ENCODE peak calls at places on chromosome 15, in six cellular contexts. O is heart left ventricle, R is Panc1, G is stomach, X is MM.1S, M is fibroblast of the aortic adventitia. Y is an unnamed sample.

GRCh38 chr15:75786564-75786925 is 56.7 kb upstream of the UBE2Q2 start:
- DNase-seq in G (no peak), M (no peak), O (no peak), R (no peak), X (no peak), Y (no peak)

GRCh38 chr15:83207622-83208356 is at the start of gene HDGFL3:
- DNase-seq in G (peak), M (peak), R (no peak), X (peak), O (peak), Y (no peak)

GRCh38 chr15:81909229-81910087 is 136.4 kb downstream of the MEX3B start:
- DNase-seq in M (no peak), R (no peak), O (no peak), G (no peak), X (no peak), Y (no peak)

GRCh38 chr15:31074321-31074720 is 27.2 kb downstream of the TRPM1 start:
- DNase-seq in G (no peak), M (no peak), R (no peak), O (no peak), X (no peak), Y (no peak)

GRCh38 chr15:72237286-72238224 is 6.6 kb upstream of the PKM start:
- DNase-seq in R (peak), M (peak), G (peak), O (peak), X (peak), Y (no peak)

GRCh38 chr15:93997071-93997658 is 234.2 kb upstream of the MCTP2 start:
- DNase-seq in M (peak), G (no peak), R (peak), O (no peak), X (no peak), Y (no peak)

GRCh38 chr15:81779181-81779580 is 266.6 kb downstream of the MEX3B start:
- DNase-seq in O (no peak), M (no peak), G (no peak), R (no peak), X (no peak), Y (no peak)

GRCh38 chr15:63500265-63501250 is 3.8 kb upstream of the USP3 start:
- DNase-seq in R (no peak), X (no peak), G (peak), O (no peak), M (no peak), Y (no peak)

GRCh38 chr15:62857411-62857853 is 185.1 kb upstream of the TPM1 start:
- DNase-seq in G (no peak), R (no peak), M (no peak), X (peak), O (no peak), Y (no peak)

GRCh38 chr15:82709081-82709420 is 624 bp downstream of the AP3B2 start:
- DNase-seq in X (no peak), O (no peak), M (no peak), R (no peak), G (no peak), Y (no peak)

GRCh38 chr15:89444241-89444797 is 52.1 kb downstream of the RHCG start:
- DNase-seq in X (no peak), R (no peak), O (no peak), G (no peak), M (no peak), Y (no peak)

GRCh38 chr15:89442155-89442554 is 54.2 kb downstream of the RHCG start:
- DNase-seq in M (no peak), O (no peak), G (no peak), X (no peak), R (no peak), Y (no peak)

GRCh38 chr15:89444855-89445254 is 51.5 kb downstream of the RHCG start:
- DNase-seq in R (no peak), X (no peak), G (no peak), M (no peak), O (no peak), Y (no peak)

GRCh38 chr15:89441295-89441762 is 55.1 kb downstream of the RHCG start:
- DNase-seq in O (no peak), X (peak), G (no peak), R (no peak), M (no peak), Y (peak)

GRCh38 chr15:89442671-89443307 is 53.6 kb downstream of the RHCG start:
- DNase-seq in M (peak), O (no peak), G (peak), X (peak), R (peak), Y (no peak)
- TF ChIP-seq CTCF in M (peak), O (peak), G (peak), X (peak), R (peak), Y (peak)

GRCh38 chr15:77542491-77543001 is 90.2 kb downstream of the LINGO1 start:
- DNase-seq in M (peak), G (no peak), O (no peak), R (no peak), X (no peak), Y (no peak)

GRCh38 chr15:77544162-77544561 is 88.5 kb downstream of the LINGO1 start:
- DNase-seq in R (no peak), O (no peak), G (no peak), M (no peak), X (no peak), Y (no peak)

GRCh38 chr15:77543159-77543882 is 89.4 kb downstream of the LINGO1 start:
- DNase-seq in M (peak), G (peak), O (peak), X (peak), R (peak), Y (peak)

GRCh38 chr15:77540346-77541060 is 92.2 kb downstream of the LINGO1 start:
- DNase-seq in R (no peak), O (no peak), X (no peak), G (no peak), M (no peak), Y (no peak)

DNA sequence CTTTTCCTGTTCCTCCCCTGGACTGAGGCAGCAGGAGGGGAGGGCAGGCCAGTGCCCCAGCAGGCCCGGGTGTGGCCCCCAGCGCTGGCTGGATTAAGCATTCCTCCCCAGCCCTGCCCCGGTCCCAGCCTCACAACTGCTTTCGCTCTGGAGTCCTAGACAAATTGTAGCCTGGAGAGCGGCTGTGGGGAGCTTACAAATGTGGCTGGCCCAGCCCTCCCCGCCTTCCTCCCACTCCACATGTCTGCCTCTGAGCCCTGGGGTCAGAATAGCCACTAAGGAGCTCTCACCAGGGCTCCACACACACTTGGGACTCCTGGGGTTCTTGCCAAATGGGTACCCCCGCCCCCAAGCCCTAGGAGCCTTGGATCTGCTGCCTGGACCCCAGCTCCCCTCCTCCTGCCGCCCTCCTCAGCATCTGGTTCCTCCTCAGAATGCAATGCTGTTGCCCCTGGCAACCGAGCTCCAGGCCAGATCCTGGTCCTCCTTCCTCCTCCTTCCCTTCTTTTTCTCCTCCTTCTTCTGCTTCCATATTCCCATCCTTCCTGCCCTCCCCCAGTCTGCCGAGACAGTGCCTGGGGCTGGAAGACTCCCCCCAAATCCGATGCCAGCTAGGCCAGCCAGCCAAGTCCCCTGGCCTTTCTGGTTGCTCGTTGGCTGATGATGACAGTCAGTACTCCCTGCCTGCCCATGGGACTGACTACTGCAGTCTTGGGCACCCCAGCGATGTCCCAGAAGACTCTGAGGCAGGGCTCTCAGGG is 91.1 kb downstream of the LINGO1 start:
- DNase-seq in R (no peak), O (peak), G (peak), X (no peak), M (peak), Y (no peak)
- H3K4me3 ChIP-seq in R (no peak), O (no peak), G (no peak), X (no peak), M (no peak), Y (no peak)

DNA sequence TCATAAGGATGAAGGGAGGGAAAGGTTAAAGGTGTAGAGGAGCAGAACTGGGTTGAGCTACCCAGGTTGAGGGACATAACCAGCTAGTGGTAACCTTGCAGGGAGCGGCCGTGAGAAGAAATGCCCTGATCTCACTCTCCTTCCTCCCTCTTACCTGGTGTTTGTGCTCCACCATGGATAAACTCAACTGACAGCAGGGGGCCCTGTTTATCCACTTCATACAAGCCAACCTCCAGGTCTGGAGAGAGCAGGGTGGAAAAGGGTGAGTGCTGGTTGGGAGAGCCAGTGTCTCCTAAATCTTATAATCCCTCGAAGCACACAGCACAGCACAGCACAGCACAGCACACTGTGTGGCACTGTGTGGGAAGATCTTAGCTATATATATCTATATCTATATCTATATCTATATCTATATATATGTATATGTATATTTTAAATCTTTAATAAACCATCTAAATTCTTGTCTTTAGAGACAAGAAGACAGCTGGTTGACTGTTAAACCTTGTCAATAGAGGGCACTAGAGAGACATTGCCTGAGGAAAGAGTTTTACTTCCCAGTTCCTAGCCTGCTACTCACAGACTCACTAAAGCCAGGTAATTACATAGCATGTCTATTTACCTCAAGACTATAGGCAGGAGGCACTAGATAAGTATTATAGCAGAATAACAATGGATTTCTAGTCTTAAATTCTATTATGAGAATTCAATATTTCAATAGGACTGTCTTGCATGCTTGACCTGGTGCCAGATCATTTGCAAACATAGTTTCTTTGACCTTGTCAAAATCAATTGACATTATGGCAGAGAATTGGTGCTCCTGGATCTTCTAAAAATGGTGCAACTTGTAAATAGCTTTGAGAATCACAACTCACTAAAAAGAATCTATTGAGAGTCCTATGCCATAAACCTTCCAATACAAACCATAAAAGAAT is 21.7 kb upstream of the FMN1 start:
- DNase-seq in O (no peak), X (peak), M (peak), R (no peak), G (no peak), Y (no peak)
- TF ChIP-seq CTCF in O (peak), X (peak), M (peak), R (peak), G (peak), Y (peak)

GRCh38 chr15:60124460-60125070 is 120.5 kb downstream of the FOXB1 start:
- DNase-seq in O (no peak), M (no peak), R (no peak), G (no peak), X (no peak), Y (no peak)
- H3K4me3 ChIP-seq in O (no peak), M (no peak), R (no peak), G (no peak), X (no peak), Y (no peak)

DNA sequence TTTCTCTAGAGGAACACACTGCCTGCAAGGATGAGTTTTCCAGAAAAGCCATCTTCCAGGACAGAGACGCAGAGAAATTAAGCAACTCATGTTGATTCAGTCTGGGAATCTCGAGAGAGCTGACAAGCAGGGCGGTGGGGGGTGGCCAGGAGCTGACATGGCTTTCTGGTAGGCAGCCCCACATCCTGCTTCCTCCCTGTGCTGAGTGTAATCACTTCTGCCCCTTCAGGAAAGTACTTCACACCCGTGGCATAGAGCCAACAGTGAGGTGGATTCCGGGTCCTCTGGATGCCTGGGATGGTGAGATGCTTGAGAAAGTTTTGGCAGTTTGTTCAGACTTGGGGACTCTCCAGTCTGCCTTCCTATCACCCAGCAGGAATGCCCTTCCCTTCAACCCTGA is 221.1 kb downstream of the SLCO3A1 start:
- DNase-seq in O (peak), X (no peak), G (no peak), R (no peak), M (peak), Y (no peak)
- TF ChIP-seq CTCF in O (no peak), X (no peak), G (no peak), R (no peak), M (no peak), Y (no peak)

GRCh38 chr15:101162701-101163483 is 89.0 kb downstream of the CHSY1 start:
- DNase-seq in O (peak), G (no peak), M (no peak), X (no peak), R (no peak), Y (no peak)
- H3K4me3 ChIP-seq in O (no peak), G (no peak), M (no peak), X (no peak), R (no peak), Y (no peak)

GRCh38 chr15:39801641-39802309 is 19.1 kb upstream of the FSIP1 start:
- DNase-seq in X (peak), O (no peak), G (peak), R (no peak), M (no peak), Y (no peak)
- TF ChIP-seq CTCF in X (peak), O (no peak), G (peak), R (peak), M (peak), Y (peak)

DNA sequence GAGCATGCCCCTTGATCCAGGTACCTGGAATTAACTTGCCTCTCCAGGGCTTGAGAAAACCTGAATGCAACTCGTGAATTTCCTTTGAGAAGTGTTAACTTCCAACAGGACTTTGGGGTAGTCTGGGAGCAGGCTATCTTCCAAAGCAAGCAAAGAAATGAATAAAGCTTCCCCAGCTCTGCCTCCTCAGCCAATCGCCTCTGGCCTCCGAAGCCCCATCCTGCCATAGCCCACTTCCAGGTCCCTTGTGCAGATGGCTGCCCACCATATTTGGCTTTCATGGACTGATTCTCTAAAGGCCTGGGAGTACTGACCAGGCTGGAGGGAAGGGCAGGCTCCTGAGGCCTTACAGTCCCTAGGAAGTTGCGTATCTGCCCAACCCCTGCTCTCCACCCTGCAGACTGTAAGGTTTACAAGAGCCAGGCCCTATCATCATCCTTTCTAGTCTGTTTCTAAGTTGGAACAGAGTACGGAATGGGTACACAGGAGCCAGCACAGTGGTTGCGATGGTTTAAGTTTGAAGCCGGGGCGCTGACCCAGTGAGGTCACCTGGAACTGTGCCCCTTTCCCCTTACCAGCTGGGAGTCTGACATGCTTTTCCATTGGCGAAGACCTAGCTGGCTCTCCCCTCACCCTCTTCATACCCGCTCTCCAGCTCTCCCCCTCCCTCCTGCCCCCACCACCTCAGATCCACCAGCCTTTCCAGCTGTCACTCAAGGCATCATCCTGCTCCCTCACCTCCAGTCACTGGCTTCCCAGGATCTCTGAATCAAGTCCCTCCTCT is 1.1 kb upstream of the PML start:
- DNase-seq in G (no peak), R (no peak), M (no peak), O (no peak), X (no peak), Y (no peak)
- H3K4me3 ChIP-seq in G (peak), R (peak), M (peak), O (peak), X (peak), Y (no peak)

DNA sequence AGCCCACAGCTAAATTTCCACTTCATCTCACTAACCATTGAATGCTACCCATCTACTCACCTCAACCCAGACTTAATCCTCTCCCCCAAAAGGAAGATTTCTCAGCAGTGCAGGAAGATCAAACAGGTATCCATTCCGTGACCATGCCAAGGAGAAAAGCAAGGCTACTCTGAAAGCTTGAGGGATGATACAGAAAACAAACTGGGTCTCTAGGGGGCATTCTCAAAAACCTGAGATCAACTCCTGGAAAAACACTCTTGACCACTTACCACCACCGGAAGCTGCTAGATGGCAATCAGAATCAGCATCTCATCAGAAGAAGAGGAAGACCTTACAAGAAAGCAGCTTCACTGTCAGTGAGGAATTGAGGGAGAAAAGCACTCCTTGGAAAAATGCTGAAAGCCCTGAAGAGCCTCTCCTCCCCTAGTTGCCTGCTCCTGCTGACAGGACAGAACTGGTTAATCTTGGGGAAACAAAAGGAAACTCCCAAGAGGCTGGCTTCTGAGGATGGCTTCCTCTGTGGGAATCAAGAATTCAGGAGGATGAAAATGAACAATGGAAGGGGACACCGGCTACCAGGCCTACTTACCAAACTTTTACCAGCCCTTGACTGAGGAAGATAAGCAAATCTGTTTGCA is at the start of gene ATP8B4:
- DNase-seq in G (no peak), O (no peak), R (no peak), X (no peak), M (no peak), Y (no peak)
- TF ChIP-seq CTCF in G (no peak), O (no peak), R (no peak), X (no peak), M (no peak), Y (no peak)

GRCh38 chr15:42735382-42736165 is 1.4 kb downstream of the CDAN1 start:
- DNase-seq in G (no peak), R (no peak), X (no peak), M (no peak), O (no peak), Y (no peak)
- H3K4me3 ChIP-seq in G (peak), R (peak), X (peak), M (peak), O (peak), Y (peak)

Y was measured in GM12864.